ENCODE peak calls at places on chromosomes 5 and 9, in six cellular contexts. J is GM06990; H is CD4-positive, alpha-beta T cell; D is GM12878; A is cardiac fibroblast; B is tibial artery. I is an unnamed sample.

GRCh38 chr9:6305954-6306563 is 22.1 kb upstream of the TPD52L3 start:
- DNase-seq in D (peak; percentile 23), H (no peak), B (no peak), J (peak; percentile 9), A (peak; percentile 76), I (no peak)

GRCh38 chr9:131593936-131594665 is 48.8 kb downstream of the PRRT1B start:
- DNase-seq in B (no peak), D (no peak), A (no peak), H (no peak), J (no peak), I (no peak)

GRCh38 chr9:92332577-92333287 is 7.0 kb downstream of the CENPP start:
- DNase-seq in B (no peak), D (no peak), A (peak; percentile 79), J (no peak), H (no peak), I (no peak)

GRCh38 chr5:35023531-35024178 is 24.1 kb downstream of the AGXT2 start:
- DNase-seq in B (no peak), J (no peak), D (no peak), H (no peak), A (no peak), I (no peak)

GRCh38 chr5:34684281-34684979 is 28.3 kb downstream of the RAI14 start:
- DNase-seq in A (peak; percentile 69), J (no peak), D (no peak), H (no peak), B (no peak), I (no peak)

GRCh38 chr9:123710299-123710698 is 219.6 kb downstream of the DENND1A start:
- DNase-seq in A (peak; percentile 93), H (no peak), J (no peak), D (no peak), B (no peak), I (no peak)

GRCh38 chr9:27292646-27293045 is 4.3 kb downstream of the EQTN start:
- DNase-seq in B (no peak), D (no peak), H (no peak), J (no peak), A (no peak), I (no peak)

GRCh38 chr9:121529237-121529987 is 29.8 kb upstream of the GGTA1 start:
- DNase-seq in A (peak; percentile 99), J (no peak), H (no peak), D (no peak), B (peak; percentile 97), I (no peak)

GRCh38 chr5:81234801-81235200 is 1.7 kb downstream of the CKMT2 start:
- DNase-seq in H (no peak), B (no peak), D (no peak), J (no peak), A (no peak), I (no peak)

GRCh38 chr9:109192732-109193361 is 25.8 kb upstream of the FRRS1L start:
- DNase-seq in A (peak; percentile 45), H (no peak), J (no peak), D (no peak), B (no peak), I (no peak)
- TF ChIP-seq CTCF in A (peak; percentile 58), H (no peak), J (peak; percentile 62), D (peak; percentile 27), B (no peak), I (no peak)

GRCh38 chr5:67142816-67143215 is 53.8 kb downstream of the CD180 start:
- DNase-seq in D (no peak), A (no peak), J (no peak), B (no peak), H (no peak), I (no peak)

GRCh38 chr5:67143549-67143948 is 53.0 kb downstream of the CD180 start:
- DNase-seq in D (no peak), B (no peak), A (no peak), J (no peak), H (no peak), I (no peak)

GRCh38 chr5:67141644-67142043 is 55.0 kb downstream of the CD180 start:
- DNase-seq in A (no peak), H (no peak), J (no peak), D (no peak), B (no peak), I (no peak)

GRCh38 chr5:67146574-67146973 is 50.0 kb downstream of the CD180 start:
- DNase-seq in J (no peak), A (no peak), D (no peak), B (no peak), H (no peak), I (no peak)

GRCh38 chr5:67144183-67144639 is 52.4 kb downstream of the CD180 start:
- DNase-seq in D (no peak), A (no peak), J (no peak), H (no peak), B (no peak), I (no peak)
- TF ChIP-seq CTCF in D (no peak), A (no peak), J (no peak), H (no peak), B (no peak), I (no peak)

DNA sequence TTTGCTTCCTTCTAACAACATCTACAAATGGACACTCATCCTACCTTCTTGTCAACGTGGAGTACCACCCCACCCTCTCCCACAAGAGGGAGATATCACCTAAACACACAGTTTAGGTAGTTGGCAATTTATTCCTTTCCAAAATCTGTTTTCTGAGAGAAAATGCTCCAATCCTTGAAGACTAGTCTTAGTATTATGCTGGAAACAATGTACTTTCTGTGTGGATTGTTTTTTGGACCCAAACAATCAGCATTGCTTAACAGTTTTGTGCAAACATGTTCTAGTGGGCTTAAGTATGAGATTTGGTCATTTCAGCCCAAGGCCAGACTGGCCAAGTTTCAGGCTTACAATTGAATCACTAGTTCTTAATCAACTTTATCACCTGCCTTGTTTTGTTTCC is 359.1 kb downstream of the ARHGEF28 start:
- DNase-seq in B (no peak), A (peak; percentile 38), D (no peak), J (no peak), H (no peak), I (no peak)
- TF ChIP-seq CTCF in B (no peak), A (peak; percentile 33), D (no peak), J (no peak), H (no peak), I (no peak)

DNA sequence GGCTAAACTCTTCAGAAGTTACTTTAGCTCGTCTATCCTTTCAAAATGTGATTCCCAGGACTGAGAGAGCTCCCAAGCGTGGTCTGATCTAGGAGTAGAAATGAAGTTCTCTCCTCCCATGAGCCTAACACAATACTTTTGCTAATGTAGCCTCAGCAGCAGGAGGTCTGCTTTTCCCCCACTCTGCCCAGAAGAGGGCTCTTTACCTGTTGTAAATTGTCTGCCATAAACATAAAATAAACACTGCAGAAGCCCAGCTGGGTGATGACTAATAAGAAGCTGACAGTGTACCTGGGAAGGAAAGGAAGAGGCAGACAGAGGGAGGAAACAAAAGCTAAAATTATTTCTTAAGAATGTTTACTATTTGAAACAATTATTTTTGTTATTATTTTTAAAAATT is 15.4 kb downstream of the SLC36A3 start:
- DNase-seq in H (no peak), B (no peak), D (no peak), J (no peak), A (no peak), I (no peak)
- TF ChIP-seq CTCF in H (no peak), B (no peak), D (peak; percentile 28), J (peak; percentile 47), A (no peak), I (no peak)

GRCh38 chr5:79577693-79578092 is 34.5 kb upstream of the TENT2 start:
- DNase-seq in H (no peak), J (no peak), B (no peak), A (no peak), D (no peak), I (no peak)

GRCh38 chr5:79578876-79579275 is 33.4 kb upstream of the TENT2 start:
- DNase-seq in A (no peak), B (no peak), D (no peak), J (no peak), H (no peak), I (no peak)

GRCh38 chr5:79581535-79581934 is 30.7 kb upstream of the TENT2 start:
- DNase-seq in A (no peak), H (no peak), J (no peak), D (no peak), B (no peak), I (no peak)

GRCh38 chr5:79585129-79585528 is 27.1 kb upstream of the TENT2 start:
- DNase-seq in A (no peak), H (no peak), D (no peak), B (no peak), J (no peak), I (no peak)

DNA sequence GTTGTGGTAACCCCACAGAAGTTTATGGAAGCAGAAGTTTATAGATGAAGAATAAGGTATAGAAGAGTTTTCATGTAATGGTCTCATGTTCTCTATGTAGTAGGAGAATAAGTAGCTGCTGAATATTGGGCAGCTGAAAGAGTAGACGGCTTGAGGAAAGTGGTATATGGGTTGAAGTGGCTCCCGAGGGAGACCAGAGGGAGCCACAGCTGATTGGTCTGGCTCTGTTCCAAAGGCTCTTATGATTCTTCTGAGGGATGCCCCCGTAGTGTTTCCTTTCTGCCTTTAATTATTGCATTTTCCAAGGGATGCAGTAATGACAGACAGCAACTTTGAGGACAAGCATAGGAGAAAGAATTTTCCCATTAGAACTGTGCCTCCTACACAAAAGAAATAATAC is 30.1 kb upstream of the TENT2 start:
- DNase-seq in B (no peak), H (no peak), J (no peak), A (no peak), D (no peak), I (no peak)
- TF ChIP-seq CTCF in B (no peak), H (no peak), J (no peak), A (no peak), D (no peak), I (no peak)

GRCh38 chr5:128083811-128084227 is 253 bp downstream of the SLC12A2 start:
- DNase-seq in B (peak; percentile 79), H (no peak), A (no peak), J (no peak), D (no peak), I (no peak)

GRCh38 chr5:128082551-128083032 is 974 bp upstream of the SLC12A2 start:
- DNase-seq in J (no peak), A (no peak), H (no peak), B (no peak), D (peak; percentile 55), I (no peak)

GRCh38 chr5:128083033-128083810 is at the start of gene SLC12A2:
- DNase-seq in D (peak; percentile 74), H (peak; percentile 84), J (peak; percentile 95), B (peak; percentile 96), A (peak; percentile 98), I (peak; percentile 91)

GRCh38 chr5:128084228-128085167 is 932 bp downstream of the SLC12A2 start:
- DNase-seq in B (peak; percentile 70), A (peak; percentile 32), D (no peak), J (peak; percentile 54), H (peak; percentile 40), I (peak; percentile 45)

DNA sequence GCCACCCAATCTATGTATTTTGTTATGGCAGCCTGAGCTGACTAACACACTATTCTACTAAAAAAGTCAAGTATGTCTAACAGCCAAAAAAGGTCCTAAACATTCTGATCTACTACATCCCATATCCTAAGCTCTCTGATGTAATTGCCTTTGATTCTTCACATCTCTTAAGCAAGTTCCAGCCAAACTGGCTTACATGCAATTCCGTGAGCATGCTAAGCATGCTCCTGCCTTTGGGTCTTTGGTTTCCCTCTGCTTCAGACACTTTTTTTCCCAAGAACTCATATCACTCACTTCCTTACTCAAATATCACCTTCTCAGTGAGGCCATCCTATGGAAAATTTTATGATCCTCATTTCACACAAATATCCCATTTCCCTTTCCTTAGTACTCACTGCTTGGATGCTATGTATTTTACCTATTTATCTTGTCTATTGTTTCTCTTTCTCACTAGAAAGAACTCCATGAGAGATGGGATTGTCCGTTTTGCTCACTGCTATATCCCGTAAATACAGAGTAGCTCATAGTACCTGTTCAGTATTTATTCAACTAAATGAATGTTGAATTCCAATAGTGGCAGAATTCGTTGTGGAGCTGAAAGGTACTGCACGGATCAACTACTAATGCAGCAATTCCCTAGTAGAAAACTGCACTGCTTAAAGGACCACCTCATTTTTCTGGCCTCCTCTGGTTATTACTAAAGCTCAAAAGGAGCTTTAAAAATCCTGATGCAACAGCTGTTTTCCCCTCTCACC is 2.3 kb upstream of the SLC12A2 start:
- DNase-seq in H (no peak), B (no peak), D (no peak), J (no peak), A (peak; percentile 33), I (no peak)
- TF ChIP-seq CTCF in H (no peak), B (peak; percentile 21), D (no peak), J (peak; percentile 3), A (peak; percentile 13), I (no peak)

I was measured in natural killer cell.